ENCODE peak calls at places on chromosomes 1 and 21, in five cellular contexts. One of them, this sample, is unnamed.

GRCh38 chr21:35294231-35294898 is 245.3 kb upstream of the RUNX1 start:
- DNase-seq in CD8-positive, alpha-beta T cell: no peak
- DNase-seq in testis: no peak
- DNase-seq in pancreas: peak
- DNase-seq in heart right ventricle: no peak
- DNase-seq in this sample: no peak

GRCh38 chr1:61445269-61445825 is 279.6 kb downstream of the TM2D1 start:
- DNase-seq in CD8-positive, alpha-beta T cell: no peak
- DNase-seq in testis: no peak
- DNase-seq in pancreas: no peak
- DNase-seq in heart right ventricle: no peak
- DNase-seq in this sample: no peak

GRCh38 chr1:215957692-215958091 is 390.6 kb downstream of the KCTD3 start:
- DNase-seq in CD8-positive, alpha-beta T cell: no peak
- DNase-seq in testis: no peak
- DNase-seq in pancreas: no peak
- DNase-seq in heart right ventricle: no peak
- DNase-seq in this sample: no peak

GRCh38 chr1:45508295-45509151 is 8.4 kb downstream of the MMACHC start:
- DNase-seq in CD8-positive, alpha-beta T cell: no peak
- DNase-seq in testis: no peak
- DNase-seq in pancreas: no peak
- DNase-seq in heart right ventricle: no peak
- DNase-seq in this sample: no peak

GRCh38 chr1:145874646-145875045 is 11.0 kb downstream of the ANKRD35 start:
- DNase-seq in CD8-positive, alpha-beta T cell: no peak
- DNase-seq in testis: no peak
- DNase-seq in pancreas: no peak
- DNase-seq in heart right ventricle: no peak
- DNase-seq in this sample: no peak

GRCh38 chr1:3287656-3288160 is 166.8 kb upstream of the ARHGEF16 start:
- DNase-seq in CD8-positive, alpha-beta T cell: no peak
- DNase-seq in testis: no peak
- DNase-seq in pancreas: no peak
- DNase-seq in heart right ventricle: no peak
- DNase-seq in this sample: no peak

GRCh38 chr1:200518524-200518923 is 102.0 kb downstream of the KIF14 start:
- DNase-seq in CD8-positive, alpha-beta T cell: no peak
- DNase-seq in testis: no peak
- DNase-seq in pancreas: no peak
- DNase-seq in heart right ventricle: no peak
- DNase-seq in this sample: no peak

GRCh38 chr1:151994956-151995355 is 1.3 kb upstream of the S100A10 start:
- DNase-seq in CD8-positive, alpha-beta T cell: no peak
- DNase-seq in testis: no peak
- DNase-seq in pancreas: no peak
- DNase-seq in heart right ventricle: no peak
- DNase-seq in this sample: no peak

GRCh38 chr1:7671676-7672075 is 99.4 kb upstream of the VAMP3 start:
- DNase-seq in CD8-positive, alpha-beta T cell: no peak
- DNase-seq in testis: no peak
- DNase-seq in pancreas: no peak
- DNase-seq in heart right ventricle: no peak
- DNase-seq in this sample: no peak

GRCh38 chr1:199799116-199799515 is 228.4 kb upstream of the NR5A2 start:
- DNase-seq in CD8-positive, alpha-beta T cell: no peak
- DNase-seq in testis: no peak
- DNase-seq in pancreas: no peak
- DNase-seq in heart right ventricle: no peak
- DNase-seq in this sample: no peak

GRCh38 chr1:245180496-245180895 is 25.7 kb downstream of the KIF26B start:
- DNase-seq in CD8-positive, alpha-beta T cell: no peak
- DNase-seq in testis: no peak
- DNase-seq in pancreas: no peak
- DNase-seq in heart right ventricle: no peak
- DNase-seq in this sample: no peak

GRCh38 chr1:116510361-116510760 is 60.5 kb downstream of the CD58 start:
- DNase-seq in CD8-positive, alpha-beta T cell: no peak
- DNase-seq in testis: no peak
- DNase-seq in pancreas: no peak
- DNase-seq in heart right ventricle: no peak
- DNase-seq in this sample: no peak

GRCh38 chr1:215417122-215417521 is 150.0 kb upstream of the KCTD3 start:
- DNase-seq in CD8-positive, alpha-beta T cell: no peak
- DNase-seq in testis: no peak
- DNase-seq in pancreas: no peak
- DNase-seq in heart right ventricle: no peak
- DNase-seq in this sample: no peak

GRCh38 chr1:15283500-15283899 is 36.5 kb downstream of the FHAD1 start:
- DNase-seq in CD8-positive, alpha-beta T cell: no peak
- DNase-seq in testis: no peak
- DNase-seq in pancreas: no peak
- DNase-seq in heart right ventricle: no peak
- DNase-seq in this sample: peak

GRCh38 chr1:92065042-92065441 is 10.2 kb downstream of the SETSIP start:
- DNase-seq in CD8-positive, alpha-beta T cell: no peak
- DNase-seq in testis: no peak
- DNase-seq in pancreas: no peak
- DNase-seq in heart right ventricle: no peak
- DNase-seq in this sample: no peak

GRCh38 chr1:158117854-158118691 is 62.6 kb upstream of the CD1D start:
- DNase-seq in CD8-positive, alpha-beta T cell: no peak
- DNase-seq in testis: peak
- DNase-seq in pancreas: no peak
- DNase-seq in heart right ventricle: peak
- DNase-seq in this sample: peak

GRCh38 chr1:234893725-234894630 is 234.7 kb downstream of the TOMM20 start:
- DNase-seq in CD8-positive, alpha-beta T cell: no peak
- DNase-seq in testis: no peak
- DNase-seq in pancreas: no peak
- DNase-seq in heart right ventricle: no peak
- DNase-seq in this sample: no peak

GRCh38 chr1:234891427-234891826 is 237.2 kb downstream of the TOMM20 start:
- DNase-seq in CD8-positive, alpha-beta T cell: no peak
- DNase-seq in testis: no peak
- DNase-seq in pancreas: no peak
- DNase-seq in heart right ventricle: no peak
- DNase-seq in this sample: no peak

GRCh38 chr1:234893359-234893724 is 235.3 kb downstream of the TOMM20 start:
- DNase-seq in CD8-positive, alpha-beta T cell: no peak
- DNase-seq in testis: no peak
- DNase-seq in pancreas: no peak
- DNase-seq in heart right ventricle: no peak
- DNase-seq in this sample: no peak

GRCh38 chr1:234889643-234890042 is 239.0 kb downstream of the TOMM20 start:
- DNase-seq in CD8-positive, alpha-beta T cell: no peak
- DNase-seq in testis: no peak
- DNase-seq in pancreas: no peak
- DNase-seq in heart right ventricle: no peak
- DNase-seq in this sample: no peak

DNA sequence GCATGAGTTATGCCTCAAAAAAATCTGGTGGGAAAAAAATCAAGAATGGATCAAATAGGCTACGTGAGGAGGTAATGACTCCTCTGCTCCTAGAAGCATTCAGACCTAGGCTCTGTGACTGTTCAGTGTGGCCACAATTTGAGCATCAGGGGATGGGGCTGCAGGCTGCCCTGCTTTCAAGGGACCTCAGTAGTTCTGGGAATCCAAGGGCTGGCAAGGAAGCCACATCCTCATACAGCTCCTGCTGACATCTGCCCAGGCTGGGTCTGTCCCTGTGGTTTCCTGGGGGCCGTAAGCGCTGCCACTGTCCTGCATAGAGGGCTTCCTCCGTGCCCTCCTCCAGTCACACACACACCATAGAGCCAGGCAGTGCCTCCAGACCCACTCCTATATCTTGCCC is 237.9 kb downstream of the TOMM20 start:
- DNase-seq in CD8-positive, alpha-beta T cell: no peak
- DNase-seq in testis: no peak
- DNase-seq in pancreas: no peak
- DNase-seq in heart right ventricle: no peak
- DNase-seq in this sample: no peak
- H3K27ac ChIP-seq in CD8-positive, alpha-beta T cell: no peak
- H3K27ac ChIP-seq in testis: no peak
- H3K27ac ChIP-seq in pancreas: no peak
- H3K27ac ChIP-seq in heart right ventricle: no peak
- H3K27ac ChIP-seq in this sample: no peak

DNA sequence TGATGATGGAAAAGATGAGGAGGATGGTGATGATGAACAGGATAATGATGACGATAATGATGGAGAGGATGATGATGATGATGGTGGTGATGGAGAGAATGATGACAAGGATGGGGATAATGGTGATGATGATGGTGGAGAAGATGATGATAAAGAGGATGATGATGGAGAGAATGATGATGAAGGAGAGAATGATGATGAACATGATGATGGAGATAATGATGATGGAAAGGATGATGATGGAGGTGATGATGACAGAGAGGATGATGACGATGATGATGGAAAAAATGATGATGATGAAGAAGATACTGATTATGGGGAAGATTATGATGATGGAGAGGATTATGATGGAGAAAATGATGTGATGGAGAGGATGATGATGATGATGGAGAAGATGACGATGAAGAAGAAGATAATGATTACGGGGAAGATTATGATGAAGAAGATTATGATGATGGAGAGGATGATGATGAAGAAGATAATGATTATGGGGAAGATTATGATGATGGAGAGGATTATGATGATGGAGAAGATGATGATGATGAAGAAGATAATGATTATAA is 204.1 kb downstream of the MATN1 start:
- DNase-seq in CD8-positive, alpha-beta T cell: no peak
- DNase-seq in testis: no peak
- DNase-seq in pancreas: no peak
- DNase-seq in heart right ventricle: no peak
- DNase-seq in this sample: no peak
- TF ChIP-seq CTCF in CD8-positive, alpha-beta T cell: no peak
- TF ChIP-seq CTCF in testis: no peak
- TF ChIP-seq CTCF in pancreas: no peak
- TF ChIP-seq CTCF in heart right ventricle: no peak
- TF ChIP-seq CTCF in this sample: no peak

GRCh38 chr1:10671090-10671489 is 125.4 kb downstream of the CASZ1 start:
- DNase-seq in CD8-positive, alpha-beta T cell: no peak
- DNase-seq in testis: no peak
- DNase-seq in pancreas: no peak
- DNase-seq in heart right ventricle: no peak
- DNase-seq in this sample: no peak
- H3K27ac ChIP-seq in CD8-positive, alpha-beta T cell: no peak
- H3K27ac ChIP-seq in testis: no peak
- H3K27ac ChIP-seq in pancreas: no peak
- H3K27ac ChIP-seq in heart right ventricle: peak
- H3K27ac ChIP-seq in this sample: no peak

GRCh38 chr1:28640766-28641165 is 2.1 kb downstream of the TAF12 start:
- DNase-seq in CD8-positive, alpha-beta T cell: no peak
- DNase-seq in testis: no peak
- DNase-seq in pancreas: no peak
- DNase-seq in heart right ventricle: no peak
- DNase-seq in this sample: no peak
- TF ChIP-seq CTCF in CD8-positive, alpha-beta T cell: peak
- TF ChIP-seq CTCF in testis: no peak
- TF ChIP-seq CTCF in pancreas: no peak
- TF ChIP-seq CTCF in heart right ventricle: no peak
- TF ChIP-seq CTCF in this sample: no peak